ENCODE peak calls at places on chromosomes 2 and 18, in ten cellular contexts. U, K, N, Q, R, F, X, W, S and T are unnamed samples.

GRCh38 chr2:227230151-227230550 is 65.7 kb downstream of the COL4A3 start:
- DNase-seq in Q (no peak), R (no peak), U (no peak), X (no peak), N (no peak), K (no peak), S (no peak), F (no peak), W (no peak), T (no peak)

GRCh38 chr2:201413143-201413542 is 38.1 kb downstream of the TRAK2 start:
- DNase-seq in K (no peak), W (no peak), N (no peak), R (no peak), F (no peak), U (no peak), X (no peak), Q (no peak), S (no peak), T (no peak)

GRCh38 chr2:72815655-72816268 is 10.1 kb downstream of the EXOC6B start:
- DNase-seq in X (no peak), N (no peak), U (no peak), R (no peak), K (no peak), F (no peak), W (no peak), S (no peak), Q (no peak), T (no peak)

GRCh38 chr2:176931588-176932563 is 280.7 kb upstream of the HNRNPA3 start:
- DNase-seq in R (peak; percentile 15), N (no peak), Q (peak; percentile 57), W (no peak), F (peak; percentile 74), U (no peak), K (peak; percentile 72), S (no peak), X (peak; percentile 83), T (no peak)

GRCh38 chr2:168336786-168337388 is 89.5 kb upstream of the STK39 start:
- DNase-seq in K (no peak), Q (peak; percentile 68), W (no peak), U (no peak), R (no peak), X (peak; percentile 49), S (peak; percentile 24), N (peak; percentile 88), F (no peak), T (peak; percentile 35)

GRCh38 chr2:149290662-149291061 is 39.7 kb upstream of the LYPD6 start:
- DNase-seq in W (no peak), U (no peak), S (no peak), F (no peak), N (no peak), X (no peak), K (no peak), Q (no peak), R (no peak), T (no peak)

GRCh38 chr2:6975988-6976387 is 58.8 kb downstream of the RNF144A start:
- DNase-seq in S (no peak), R (no peak), U (no peak), X (no peak), W (no peak), N (peak; percentile 65), F (peak; percentile 50), Q (no peak), K (no peak), T (no peak)

GRCh38 chr2:120238728-120239487 is 13.7 kb upstream of the RALB start:
- DNase-seq in W (no peak), K (no peak), U (no peak), S (no peak), N (peak; percentile 88), R (no peak), F (peak; percentile 90), Q (no peak), X (peak; percentile 56), T (no peak)

GRCh38 chr2:54601339-54601738 is 122.1 kb upstream of the EML6 start:
- DNase-seq in F (no peak), R (no peak), S (no peak), W (no peak), K (no peak), X (no peak), Q (no peak), U (no peak), N (no peak), T (no peak)

GRCh38 chr18:9364242-9364641 is 29.7 kb downstream of the TWSG1 start:
- DNase-seq in S (no peak), W (no peak), K (no peak), R (no peak), X (no peak), N (peak; percentile 7), U (no peak), F (peak; percentile 27), Q (no peak), T (no peak)

GRCh38 chr2:96869281-96869823 is 528 bp downstream of the SEMA4C start:
- DNase-seq in N (peak; percentile 58), F (peak; percentile 66), U (peak; percentile 87), Q (peak; percentile 53), W (no peak), K (no peak), S (no peak), X (peak; percentile 49), R (no peak), T (no peak)